ENCODE peak calls at places on chromosomes 3 and 15, in nine cellular contexts. One of them, this sample, is unnamed.

GRCh38 chr15:70597056-70597603 is 166.2 kb downstream of the UACA start:
- DNase-seq in H9: peak; percentile 12
- DNase-seq in A549: no peak
- DNase-seq in epithelial cell of esophagus: peak; percentile 30
- DNase-seq in bronchial epithelial cell: peak; percentile 20
- DNase-seq in activated B cell treated with CpG ODN at 0.5 μM for 24 hours: no peak
- DNase-seq in RWPE1: peak; percentile 60
- DNase-seq in neural crest cell: no peak
- DNase-seq in RWPE2: no peak
- DNase-seq in this sample: no peak

GRCh38 chr3:172303181-172303580 is 145.1 kb downstream of the GHSR start:
- DNase-seq in activated B cell treated with CpG ODN at 0.5 μM for 24 hours: no peak
- DNase-seq in A549: no peak
- DNase-seq in epithelial cell of esophagus: no peak
- DNase-seq in bronchial epithelial cell: no peak
- DNase-seq in H9: no peak
- DNase-seq in RWPE2: no peak
- DNase-seq in RWPE1: no peak
- DNase-seq in neural crest cell: no peak
- DNase-seq in this sample: no peak

GRCh38 chr3:156628095-156628690 is 46.2 kb upstream of the TIPARP start:
- DNase-seq in bronchial epithelial cell: peak; percentile 46
- DNase-seq in neural crest cell: no peak
- DNase-seq in activated B cell treated with CpG ODN at 0.5 μM for 24 hours: no peak
- DNase-seq in A549: no peak
- DNase-seq in epithelial cell of esophagus: peak; percentile 49
- DNase-seq in RWPE1: peak; percentile 49
- DNase-seq in RWPE2: no peak
- DNase-seq in H9: no peak
- DNase-seq in this sample: no peak

GRCh38 chr3:101414121-101414520 is 93.7 kb upstream of the IMPG2 start:
- DNase-seq in epithelial cell of esophagus: no peak
- DNase-seq in neural crest cell: no peak
- DNase-seq in A549: no peak
- DNase-seq in H9: no peak
- DNase-seq in bronchial epithelial cell: no peak
- DNase-seq in activated B cell treated with CpG ODN at 0.5 μM for 24 hours: no peak
- DNase-seq in RWPE2: no peak
- DNase-seq in RWPE1: no peak
- DNase-seq in this sample: no peak

GRCh38 chr3:63051920-63052319 is 176.7 kb upstream of the CADPS start:
- DNase-seq in RWPE1: no peak
- DNase-seq in RWPE2: no peak
- DNase-seq in bronchial epithelial cell: peak; percentile 8
- DNase-seq in H9: no peak
- DNase-seq in epithelial cell of esophagus: no peak
- DNase-seq in activated B cell treated with CpG ODN at 0.5 μM for 24 hours: no peak
- DNase-seq in A549: no peak
- DNase-seq in neural crest cell: no peak
- DNase-seq in this sample: no peak

GRCh38 chr15:32818758-32819405 is 101.1 kb downstream of the GREM1 start:
- DNase-seq in RWPE1: no peak
- DNase-seq in neural crest cell: no peak
- DNase-seq in RWPE2: no peak
- DNase-seq in activated B cell treated with CpG ODN at 0.5 μM for 24 hours: no peak
- DNase-seq in A549: no peak
- DNase-seq in H9: no peak
- DNase-seq in epithelial cell of esophagus: no peak
- DNase-seq in bronchial epithelial cell: no peak
- DNase-seq in this sample: no peak

GRCh38 chr3:133855772-133856171 is 39.9 kb downstream of the RAB6B start:
- DNase-seq in bronchial epithelial cell: no peak
- DNase-seq in epithelial cell of esophagus: no peak
- DNase-seq in neural crest cell: no peak
- DNase-seq in RWPE2: no peak
- DNase-seq in A549: no peak
- DNase-seq in activated B cell treated with CpG ODN at 0.5 μM for 24 hours: no peak
- DNase-seq in RWPE1: no peak
- DNase-seq in H9: no peak
- DNase-seq in this sample: no peak

GRCh38 chr15:32837935-32838334 is 120.1 kb downstream of the GREM1 start:
- DNase-seq in RWPE2: no peak
- DNase-seq in H9: no peak
- DNase-seq in RWPE1: no peak
- DNase-seq in neural crest cell: no peak
- DNase-seq in A549: no peak
- DNase-seq in epithelial cell of esophagus: no peak
- DNase-seq in bronchial epithelial cell: no peak
- DNase-seq in activated B cell treated with CpG ODN at 0.5 μM for 24 hours: no peak
- DNase-seq in this sample: no peak

GRCh38 chr3:123341871-123342630 is 106.8 kb downstream of the ADCY5 start:
- DNase-seq in A549: no peak
- DNase-seq in H9: no peak
- DNase-seq in RWPE2: peak; percentile 47
- DNase-seq in neural crest cell: no peak
- DNase-seq in activated B cell treated with CpG ODN at 0.5 μM for 24 hours: no peak
- DNase-seq in bronchial epithelial cell: no peak
- DNase-seq in RWPE1: no peak
- DNase-seq in epithelial cell of esophagus: no peak
- DNase-seq in this sample: no peak

GRCh38 chr15:79154491-79155182 is 64.1 kb upstream of the RASGRF1 start:
- DNase-seq in A549: no peak
- DNase-seq in activated B cell treated with CpG ODN at 0.5 μM for 24 hours: no peak
- DNase-seq in neural crest cell: no peak
- DNase-seq in H9: no peak
- DNase-seq in RWPE2: no peak
- DNase-seq in epithelial cell of esophagus: no peak
- DNase-seq in bronchial epithelial cell: no peak
- DNase-seq in RWPE1: no peak
- DNase-seq in this sample: no peak

GRCh38 chr3:194828126-194828525 is 142.4 kb downstream of the FAM43A start:
- DNase-seq in neural crest cell: no peak
- DNase-seq in activated B cell treated with CpG ODN at 0.5 μM for 24 hours: no peak
- DNase-seq in epithelial cell of esophagus: no peak
- DNase-seq in RWPE2: no peak
- DNase-seq in H9: no peak
- DNase-seq in A549: no peak
- DNase-seq in RWPE1: no peak
- DNase-seq in bronchial epithelial cell: no peak
- DNase-seq in this sample: no peak

GRCh38 chr15:52440414-52440813 is 88.3 kb downstream of the MYO5A start:
- DNase-seq in RWPE1: peak; percentile 66
- DNase-seq in A549: peak; percentile 33
- DNase-seq in epithelial cell of esophagus: peak; percentile 89
- DNase-seq in H9: no peak
- DNase-seq in neural crest cell: no peak
- DNase-seq in activated B cell treated with CpG ODN at 0.5 μM for 24 hours: no peak
- DNase-seq in RWPE2: no peak
- DNase-seq in bronchial epithelial cell: peak; percentile 87
- DNase-seq in this sample: no peak

GRCh38 chr15:34753236-34753894 is 1.4 kb downstream of the GJD2 start:
- DNase-seq in activated B cell treated with CpG ODN at 0.5 μM for 24 hours: no peak
- DNase-seq in A549: no peak
- DNase-seq in bronchial epithelial cell: peak; percentile 38
- DNase-seq in RWPE2: no peak
- DNase-seq in RWPE1: peak; percentile 66
- DNase-seq in epithelial cell of esophagus: peak; percentile 69
- DNase-seq in neural crest cell: peak; percentile 65
- DNase-seq in H9: peak; percentile 76
- DNase-seq in this sample: peak; percentile 63

GRCh38 chr3:129422897-129423296 is 5.5 kb downstream of the EFCAB12 start:
- DNase-seq in A549: no peak
- DNase-seq in neural crest cell: no peak
- DNase-seq in epithelial cell of esophagus: no peak
- DNase-seq in activated B cell treated with CpG ODN at 0.5 μM for 24 hours: no peak
- DNase-seq in RWPE2: no peak
- DNase-seq in RWPE1: no peak
- DNase-seq in bronchial epithelial cell: no peak
- DNase-seq in H9: no peak
- DNase-seq in this sample: no peak

GRCh38 chr3:129424185-129424841 is 4.1 kb downstream of the EFCAB12 start:
- DNase-seq in activated B cell treated with CpG ODN at 0.5 μM for 24 hours: no peak
- DNase-seq in RWPE2: no peak
- DNase-seq in bronchial epithelial cell: peak; percentile 67
- DNase-seq in RWPE1: peak; percentile 48
- DNase-seq in epithelial cell of esophagus: peak; percentile 57
- DNase-seq in H9: no peak
- DNase-seq in A549: no peak
- DNase-seq in neural crest cell: no peak
- DNase-seq in this sample: no peak

GRCh38 chr3:129419476-129419875 is 9.0 kb downstream of the EFCAB12 start:
- DNase-seq in bronchial epithelial cell: no peak
- DNase-seq in H9: no peak
- DNase-seq in activated B cell treated with CpG ODN at 0.5 μM for 24 hours: no peak
- DNase-seq in epithelial cell of esophagus: no peak
- DNase-seq in A549: no peak
- DNase-seq in neural crest cell: no peak
- DNase-seq in RWPE1: no peak
- DNase-seq in RWPE2: no peak
- DNase-seq in this sample: no peak

GRCh38 chr3:129421236-129421883 is 7.1 kb downstream of the EFCAB12 start:
- DNase-seq in neural crest cell: no peak
- DNase-seq in epithelial cell of esophagus: no peak
- DNase-seq in RWPE1: no peak
- DNase-seq in H9: no peak
- DNase-seq in activated B cell treated with CpG ODN at 0.5 μM for 24 hours: no peak
- DNase-seq in A549: no peak
- DNase-seq in bronchial epithelial cell: no peak
- DNase-seq in RWPE2: no peak
- DNase-seq in this sample: no peak

DNA sequence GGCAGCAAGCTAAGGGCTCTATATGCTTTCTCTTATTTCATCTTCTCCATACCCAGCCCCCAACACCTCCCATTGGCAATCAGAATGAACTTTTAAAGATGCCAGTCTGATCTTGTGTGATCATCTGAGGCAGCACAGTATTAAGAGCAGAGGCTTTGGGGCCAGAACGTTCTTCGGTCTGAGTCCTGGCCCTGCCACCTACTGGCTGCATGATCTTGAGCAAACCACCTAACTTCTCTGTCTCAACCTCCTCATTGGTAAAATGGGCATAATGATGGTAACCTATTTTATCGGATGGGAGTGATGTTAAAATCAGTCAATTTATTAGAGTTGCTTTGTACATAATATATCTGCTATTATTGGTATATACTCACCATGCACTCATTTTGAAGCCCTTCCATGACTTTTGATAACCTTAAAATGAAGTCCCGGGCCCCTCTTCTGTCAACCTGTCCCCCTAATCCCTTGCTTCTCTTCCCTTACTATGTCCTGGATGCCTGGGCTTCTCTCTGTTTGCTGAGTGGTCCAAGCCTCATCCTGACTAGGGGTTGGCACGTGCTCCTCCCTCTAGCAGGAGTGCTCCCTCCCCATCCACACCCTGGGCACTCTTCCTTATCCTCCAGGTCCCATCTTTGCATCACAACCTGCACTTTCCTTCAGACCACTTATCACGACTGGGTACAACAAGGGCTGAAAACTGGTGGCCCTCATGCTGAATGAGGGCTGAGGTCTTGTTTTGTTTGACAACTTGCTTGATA is 6.3 kb downstream of the EFCAB12 start:
- DNase-seq in neural crest cell: no peak
- DNase-seq in activated B cell treated with CpG ODN at 0.5 μM for 24 hours: no peak
- DNase-seq in bronchial epithelial cell: no peak
- DNase-seq in epithelial cell of esophagus: no peak
- DNase-seq in H9: no peak
- DNase-seq in A549: no peak
- DNase-seq in RWPE1: no peak
- DNase-seq in RWPE2: no peak
- DNase-seq in this sample: no peak
- TF ChIP-seq CTCF in neural crest cell: no peak
- TF ChIP-seq CTCF in activated B cell treated with CpG ODN at 0.5 μM for 24 hours: no peak
- TF ChIP-seq CTCF in bronchial epithelial cell: peak; percentile 3
- TF ChIP-seq CTCF in epithelial cell of esophagus: no peak
- TF ChIP-seq CTCF in H9: peak; percentile 51
- TF ChIP-seq CTCF in A549: peak; percentile 22
- TF ChIP-seq CTCF in RWPE1: no peak
- TF ChIP-seq CTCF in RWPE2: no peak
- TF ChIP-seq CTCF in this sample: no peak

DNA sequence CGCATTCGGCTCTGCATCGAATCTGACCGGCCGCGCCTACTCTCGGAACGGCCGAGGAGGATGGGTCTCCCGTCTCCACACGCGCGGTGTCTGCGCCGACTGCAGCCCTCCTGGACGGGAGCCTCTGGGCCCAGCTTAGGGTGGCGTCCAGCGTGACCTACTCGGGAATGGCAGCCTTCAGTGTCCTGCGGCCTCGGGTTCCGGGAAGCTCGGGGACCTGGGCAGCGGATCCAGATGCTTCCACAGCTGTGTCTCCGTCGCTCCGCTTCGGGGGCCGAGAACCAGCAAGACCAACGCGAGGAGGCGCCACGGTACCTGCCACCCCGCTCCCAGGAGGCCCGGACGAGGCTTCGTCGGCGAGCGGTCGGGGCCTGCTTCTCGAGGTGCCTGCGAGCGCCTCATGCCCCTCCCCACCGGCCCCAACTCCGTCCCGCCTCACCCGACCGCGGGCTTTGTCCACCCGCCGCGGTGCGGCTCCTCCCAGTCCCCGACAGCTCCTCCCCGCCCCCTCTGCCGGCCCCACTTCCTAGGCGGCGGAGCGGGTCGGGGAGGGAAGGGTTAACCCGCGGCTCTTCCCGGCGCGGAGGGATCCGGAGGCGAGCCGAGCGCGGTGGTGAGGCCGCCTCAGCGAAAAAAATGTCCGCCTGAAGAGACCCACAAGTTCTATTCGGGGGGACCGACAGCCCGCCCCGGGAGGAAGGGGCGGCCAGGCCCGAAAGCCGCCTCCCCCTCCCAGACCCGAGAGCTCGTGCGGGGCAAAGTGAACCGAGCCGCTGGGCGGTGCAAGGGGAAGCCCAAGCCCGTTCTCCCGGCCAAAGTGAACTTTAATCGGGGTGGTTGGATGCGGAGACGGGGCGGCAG is at the start of gene TCF12:
- DNase-seq in A549: peak; percentile 91
- DNase-seq in bronchial epithelial cell: peak; percentile 71
- DNase-seq in epithelial cell of esophagus: peak; percentile 94
- DNase-seq in neural crest cell: peak; percentile 95
- DNase-seq in RWPE1: peak; percentile 93
- DNase-seq in RWPE2: peak; percentile 97
- DNase-seq in activated B cell treated with CpG ODN at 0.5 μM for 24 hours: peak; percentile 92
- DNase-seq in H9: peak; percentile 95
- DNase-seq in this sample: peak; percentile 98
- TF ChIP-seq CTCF in A549: peak; percentile 46
- TF ChIP-seq CTCF in bronchial epithelial cell: peak; percentile 75
- TF ChIP-seq CTCF in epithelial cell of esophagus: peak; percentile 54
- TF ChIP-seq CTCF in neural crest cell: peak; percentile 63
- TF ChIP-seq CTCF in RWPE1: peak; percentile 37
- TF ChIP-seq CTCF in RWPE2: peak; percentile 72
- TF ChIP-seq CTCF in activated B cell treated with CpG ODN at 0.5 μM for 24 hours: no peak
- TF ChIP-seq CTCF in H9: peak; percentile 54
- TF ChIP-seq CTCF in this sample: peak; percentile 34

GRCh38 chr15:73683624-73684536 is at the start of gene CD276:
- DNase-seq in epithelial cell of esophagus: peak; percentile 33
- DNase-seq in bronchial epithelial cell: no peak
- DNase-seq in H9: peak; percentile 82
- DNase-seq in activated B cell treated with CpG ODN at 0.5 μM for 24 hours: no peak
- DNase-seq in RWPE2: peak; percentile 80
- DNase-seq in A549: peak; percentile 57
- DNase-seq in RWPE1: peak; percentile 77
- DNase-seq in neural crest cell: peak; percentile 68
- DNase-seq in this sample: peak; percentile 68
- TF ChIP-seq CTCF in epithelial cell of esophagus: no peak
- TF ChIP-seq CTCF in bronchial epithelial cell: no peak
- TF ChIP-seq CTCF in H9: peak; percentile 55
- TF ChIP-seq CTCF in activated B cell treated with CpG ODN at 0.5 μM for 24 hours: no peak
- TF ChIP-seq CTCF in RWPE2: peak; percentile 76
- TF ChIP-seq CTCF in A549: no peak
- TF ChIP-seq CTCF in RWPE1: peak; percentile 17
- TF ChIP-seq CTCF in neural crest cell: peak; percentile 40
- TF ChIP-seq CTCF in this sample: peak; percentile 32

GRCh38 chr15:61702224-61703120 is 357.8 kb downstream of the VPS13C start:
- DNase-seq in H9: peak; percentile 61
- DNase-seq in A549: no peak
- DNase-seq in activated B cell treated with CpG ODN at 0.5 μM for 24 hours: no peak
- DNase-seq in bronchial epithelial cell: peak; percentile 14
- DNase-seq in epithelial cell of esophagus: peak; percentile 23
- DNase-seq in RWPE2: no peak
- DNase-seq in neural crest cell: no peak
- DNase-seq in RWPE1: no peak
- DNase-seq in this sample: no peak
- TF ChIP-seq CTCF in H9: peak; percentile 67
- TF ChIP-seq CTCF in A549: no peak
- TF ChIP-seq CTCF in activated B cell treated with CpG ODN at 0.5 μM for 24 hours: no peak
- TF ChIP-seq CTCF in bronchial epithelial cell: peak; percentile 51
- TF ChIP-seq CTCF in epithelial cell of esophagus: peak; percentile 44
- TF ChIP-seq CTCF in RWPE2: no peak
- TF ChIP-seq CTCF in neural crest cell: no peak
- TF ChIP-seq CTCF in RWPE1: no peak
- TF ChIP-seq CTCF in this sample: no peak

This sample was measured in progenitor cell of endocrine pancreas.